ENCODE peak calls at places on chromosome 15, in four cellular contexts. T is stomach, L is heart right ventricle, V is transverse colon. S is an unnamed sample.

GRCh38 chr15:49423021-49423420 is at the start of gene FGF7:
- DNase-seq in V (no peak), T (no peak), L (no peak), S (no peak)

GRCh38 chr15:62618432-62618831 is 424.1 kb upstream of the TPM1 start:
- DNase-seq in L (no peak), T (no peak), V (no peak), S (no peak)

GRCh38 chr15:31456329-31457060 is 129.9 kb downstream of the KLF13 start:
- DNase-seq in V (no peak), L (no peak), T (no peak), S (no peak)

GRCh38 chr15:69275104-69275670 is 23.5 kb upstream of the PAQR5 start:
- DNase-seq in V (no peak), T (no peak), L (no peak), S (no peak)

GRCh38 chr15:71329041-71329440 is 213.8 kb downstream of the THSD4 start:
- DNase-seq in T (no peak), V (peak), L (peak), S (no peak)

GRCh38 chr15:50232791-50233190 is 32.7 kb downstream of the HDC start:
- DNase-seq in V (no peak), L (no peak), T (no peak), S (no peak)

GRCh38 chr15:61173899-61174689 is 55.0 kb downstream of the RORA start:
- DNase-seq in L (no peak), T (no peak), V (no peak), S (no peak)

GRCh38 chr15:43912991-43913927 is 86.5 kb downstream of the WDR76 start:
- DNase-seq in T (no peak), V (no peak), L (peak), S (no peak)

GRCh38 chr15:47987461-47987860 is 133.3 kb upstream of the SLC24A5 start:
- DNase-seq in L (no peak), T (no peak), V (no peak), S (no peak)

GRCh38 chr15:51888593-51889195 is 59.2 kb downstream of the TMOD3 start:
- DNase-seq in T (no peak), L (no peak), V (no peak), S (no peak)

GRCh38 chr15:98960555-98961050 is 47.0 kb downstream of the PGPEP1L start:
- DNase-seq in T (no peak), L (no peak), V (no peak), S (no peak)

GRCh38 chr15:70247281-70247680 is 149.6 kb upstream of the TLE3 start:
- DNase-seq in V (peak), L (no peak), T (no peak), S (no peak)

GRCh38 chr15:38996111-38996541 is 431.5 kb upstream of the RASGRP1 start:
- DNase-seq in T (no peak), L (no peak), V (no peak), S (no peak)

GRCh38 chr15:52078197-52078875 is 34.2 kb downstream of the BCL2L10 start:
- DNase-seq in T (no peak), V (no peak), L (no peak), S (no peak)

GRCh38 chr15:64905119-64905831 is 6.4 kb upstream of the ANKDD1A start:
- DNase-seq in L (peak), V (peak), T (peak), S (peak)

GRCh38 chr15:45903283-45903682 is 268.5 kb downstream of the SQOR start:
- DNase-seq in L (no peak), V (no peak), T (no peak), S (no peak)

GRCh38 chr15:99326235-99326634 is 75.0 kb downstream of the LRRC28 start:
- DNase-seq in T (no peak), V (no peak), L (no peak), S (no peak)

GRCh38 chr15:71471347-71471746 is 339.0 kb upstream of the NR2E3 start:
- DNase-seq in V (no peak), L (no peak), T (no peak), S (no peak)

GRCh38 chr15:28051920-28052633 is 47.0 kb downstream of the OCA2 start:
- DNase-seq in L (no peak), V (no peak), T (no peak), S (no peak)

GRCh38 chr15:29050870-29051269 is 165.1 kb downstream of the APBA2 start:
- DNase-seq in L (no peak), T (no peak), V (no peak), S (no peak)

GRCh38 chr15:28004143-28005003 is 94.7 kb downstream of the OCA2 start:
- DNase-seq in L (no peak), T (no peak), V (no peak), S (no peak)

GRCh38 chr15:93308026-93308670 is 219.1 kb upstream of the RGMA start:
- DNase-seq in V (no peak), T (no peak), L (no peak), S (no peak)

GRCh38 chr15:74432271-74432967 is 1.3 kb downstream of the SEMA7A start:
- DNase-seq in V (no peak), L (no peak), T (no peak), S (no peak)

GRCh38 chr15:100061944-100062343 is 279.8 kb downstream of the ADAMTS17 start:
- DNase-seq in V (no peak), T (no peak), L (no peak), S (no peak)

GRCh38 chr15:56468271-56468912 is 3.5 kb upstream of the MNS1 start:
- DNase-seq in T (no peak), V (no peak), L (no peak), S (no peak)

GRCh38 chr15:92385096-92385495 is 8.6 kb upstream of the ST8SIA2 start:
- DNase-seq in V (no peak), L (no peak), T (no peak), S (no peak)

GRCh38 chr15:49860101-49860500 is 239.3 kb downstream of the DTWD1 start:
- DNase-seq in L (no peak), T (no peak), V (no peak), S (no peak)

GRCh38 chr15:99123706-99124451 is 19.0 kb downstream of the SYNM start:
- DNase-seq in V (peak), T (peak), L (peak), S (peak)

GRCh38 chr15:62455441-62455921 is 290.4 kb upstream of the C2CD4B start:
- DNase-seq in L (peak), V (no peak), T (no peak), S (no peak)

GRCh38 chr15:44340410-44340809 is 51.9 kb downstream of the GOLM2 start:
- DNase-seq in T (no peak), L (no peak), V (no peak), S (no peak)

GRCh38 chr15:78259232-78259631 is 5.1 kb upstream of the DNAJA4 start:
- DNase-seq in L (no peak), V (no peak), T (no peak), S (no peak)

GRCh38 chr15:100834731-100835130 is 44.9 kb upstream of the ALDH1A3 start:
- DNase-seq in T (no peak), V (no peak), L (no peak), S (no peak)

GRCh38 chr15:31326729-31327673 is at the start of gene KLF13:
- DNase-seq in V (peak), T (peak), L (peak), S (peak)

GRCh38 chr15:29672923-29673809 is 149.1 kb downstream of the TJP1 start:
- DNase-seq in L (no peak), V (no peak), T (no peak), S (no peak)

DNA sequence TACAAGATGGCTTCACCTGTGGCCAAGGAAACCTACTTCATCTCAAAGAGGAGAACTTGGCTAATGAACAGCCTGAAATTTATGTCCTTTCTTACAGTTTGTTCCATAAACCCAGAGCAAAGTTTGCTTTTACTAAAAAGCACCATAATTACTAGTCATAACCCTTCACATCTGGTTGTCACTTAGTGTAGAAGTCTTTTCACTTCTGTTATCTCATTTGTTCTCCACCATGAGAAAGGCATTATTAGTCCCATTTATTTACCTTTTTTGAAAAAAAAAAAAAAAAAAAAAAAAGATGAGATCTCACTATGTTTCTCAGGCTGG is 76.2 kb upstream of the RNU6-1 start:
- DNase-seq in V (no peak), L (no peak), T (no peak), S (no peak)
- H3K27ac ChIP-seq in V (peak), L (peak), T (peak), S (peak)

DNA sequence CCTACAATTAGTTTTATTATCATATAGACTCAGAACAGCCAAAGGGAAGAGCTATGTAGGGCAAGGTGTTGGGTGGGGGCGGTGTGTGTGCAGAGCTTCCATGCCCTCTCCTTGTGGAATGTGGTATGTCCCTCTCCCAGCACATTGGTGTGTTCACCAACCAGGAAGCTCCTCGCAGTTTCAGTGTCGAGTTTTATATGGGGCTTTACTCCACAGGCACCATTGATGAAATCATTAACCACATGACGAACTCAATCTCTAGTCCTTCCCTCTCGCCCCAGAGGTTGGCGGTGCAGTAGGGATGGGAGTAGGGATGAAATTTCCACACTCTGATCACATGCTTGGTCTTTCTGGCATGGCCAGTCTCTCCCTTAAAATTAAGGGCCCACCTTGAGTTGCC is 13.6 kb upstream of the SRP14 start:
- DNase-seq in T (no peak), V (peak), L (no peak), S (no peak)
- H3K27ac ChIP-seq in T (no peak), V (peak), L (no peak), S (no peak)

DNA sequence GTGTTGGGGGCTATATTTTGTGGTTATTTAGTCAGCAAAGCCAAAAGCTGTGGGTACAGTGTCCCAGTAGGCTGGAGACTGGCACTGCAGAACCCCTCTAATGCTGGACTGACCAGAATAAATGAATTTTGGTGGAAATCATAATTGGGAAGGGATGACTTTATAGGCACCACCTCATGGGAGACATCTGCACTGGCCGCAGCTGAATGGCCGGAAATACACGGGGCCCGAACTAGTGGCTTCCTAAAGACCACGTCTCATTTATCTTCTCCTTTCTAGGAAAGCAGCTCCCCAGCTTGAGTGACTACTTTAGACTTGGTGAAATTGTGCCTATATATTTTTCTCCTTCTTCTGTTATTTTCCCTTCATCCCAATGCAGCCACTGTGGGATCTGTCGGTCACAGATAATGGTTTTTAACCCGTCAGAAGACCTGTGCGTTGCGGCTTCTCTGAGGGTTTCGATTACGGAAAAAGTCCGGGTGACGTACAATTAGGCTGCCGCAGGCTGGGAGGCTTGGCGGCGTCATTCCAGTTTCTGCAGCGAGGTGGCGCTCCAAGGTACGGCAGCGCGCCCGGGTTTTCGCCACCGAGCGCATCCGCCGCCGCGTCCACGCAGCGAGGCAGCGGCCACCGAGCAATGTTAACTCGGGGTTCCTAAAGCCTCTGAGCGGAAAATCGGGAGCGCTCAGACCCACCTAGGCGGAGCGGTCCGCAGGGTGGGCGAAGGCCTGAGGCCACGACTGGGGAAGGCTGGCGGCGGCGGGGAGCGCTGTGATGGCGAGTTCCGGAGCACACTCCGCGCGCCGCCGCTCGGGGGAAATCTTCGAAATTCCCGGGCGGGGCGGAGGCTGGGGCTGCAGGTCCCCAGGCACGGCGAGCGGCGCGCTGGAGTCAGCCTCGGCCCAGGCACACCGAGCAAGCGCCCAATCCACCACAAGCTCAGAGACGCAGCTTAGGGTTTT is 26.3 kb downstream of the NR2F2 start:
- DNase-seq in T (peak), L (peak), V (peak), S (peak)
- H3K27ac ChIP-seq in T (peak), L (peak), V (peak), S (peak)

GRCh38 chr15:41018534-41018933 is 65.3 kb downstream of the CHAC1 start:
- DNase-seq in T (peak), L (peak), V (peak), S (no peak)
- H3K27ac ChIP-seq in T (no peak), L (peak), V (no peak), S (peak)

GRCh38 chr15:82881747-82882146 is 70.8 kb downstream of the HOMER2 start:
- DNase-seq in L (no peak), V (no peak), T (no peak), S (no peak)
- H3K27ac ChIP-seq in L (no peak), V (no peak), T (no peak), S (no peak)

S was measured in lower lobe of right lung.